ENCODE peak calls at places on chromosomes 12 and 14, in six cellular contexts. B, N, D, X, G and F are unnamed samples.

GRCh38 chr12:62738105-62738504 is 196.8 kb downstream of the PPM1H start:
- DNase-seq in G (no peak), N (no peak), B (no peak), D (peak; percentile 6), X (no peak), F (no peak)

GRCh38 chr12:48973992-48974673 is 2.6 kb upstream of the WNT10B start:
- DNase-seq in N (peak; percentile 78), X (no peak), G (no peak), D (no peak), B (no peak), F (no peak)

GRCh38 chr14:54803396-54803795 is 99.2 kb downstream of the GCH1 start:
- DNase-seq in X (no peak), B (no peak), N (no peak), D (no peak), G (no peak), F (no peak)

GRCh38 chr12:82187595-82187994 is 170.6 kb downstream of the CCDC59 start:
- DNase-seq in X (no peak), N (no peak), B (no peak), D (no peak), G (no peak), F (no peak)

GRCh38 chr14:22099942-22100763 is 426.5 kb upstream of the OR4E1 start:
- DNase-seq in N (peak; percentile 56), G (peak; percentile 58), D (peak; percentile 90), B (peak; percentile 32), X (peak; percentile 69), F (peak; percentile 63)

GRCh38 chr12:1553546-1553945 is 40.8 kb downstream of the FBXL14 start:
- DNase-seq in B (no peak), G (no peak), X (no peak), D (no peak), N (no peak), F (no peak)

GRCh38 chr12:29171421-29172258 is 22.6 kb downstream of the FAR2 start:
- DNase-seq in N (no peak), B (no peak), D (no peak), G (no peak), X (no peak), F (no peak)

GRCh38 chr12:50120953-50121352 is 8.9 kb downstream of the COX14 start:
- DNase-seq in N (no peak), X (no peak), D (no peak), G (no peak), B (no peak), F (no peak)

GRCh38 chr12:104181313-104181712 is 34.3 kb upstream of the TXNRD1 start:
- DNase-seq in G (no peak), B (no peak), N (no peak), X (no peak), D (peak; percentile 18), F (peak; percentile 84)

GRCh38 chr14:38290601-38291190 is 34.8 kb upstream of the CLEC14A start:
- DNase-seq in X (no peak), B (peak; percentile 51), D (peak; percentile 42), N (no peak), G (no peak), F (peak; percentile 87)

GRCh38 chr14:53011053-53011462 is 60.2 kb upstream of the FERMT2 start:
- DNase-seq in N (peak; percentile 85), G (peak; percentile 46), B (peak; percentile 95), X (no peak), D (peak; percentile 72), F (peak; percentile 95)

GRCh38 chr14:49586673-49587460 is 687 bp upstream of the RPS29 start:
- DNase-seq in X (peak; percentile 56), N (peak; percentile 25), G (peak; percentile 27), B (peak; percentile 52), D (peak; percentile 73), F (peak; percentile 66)

GRCh38 chr12:128259556-128260070 is 7.4 kb upstream of the TMEM132C start:
- DNase-seq in X (no peak), N (no peak), B (no peak), D (no peak), G (no peak), F (no peak)

GRCh38 chr14:105465209-105466031 is 9.2 kb upstream of the CRIP2 start:
- DNase-seq in X (peak; percentile 43), G (no peak), D (peak; percentile 36), N (no peak), B (no peak), F (no peak)

GRCh38 chr12:108702534-108702933 is 28.8 kb downstream of the CORO1C start:
- DNase-seq in D (no peak), B (no peak), X (no peak), G (no peak), N (no peak), F (no peak)

GRCh38 chr12:46557539-46558373 is 185.2 kb upstream of the SLC38A2 start:
- DNase-seq in D (peak; percentile 81), G (no peak), X (no peak), N (no peak), B (no peak), F (peak; percentile 70)

GRCh38 chr12:124466200-124467128 is 100.9 kb downstream of the NCOR2 start:
- DNase-seq in N (peak; percentile 75), B (no peak), X (no peak), G (peak; percentile 66), D (no peak), F (no peak)
- TF ChIP-seq CTCF in N (no peak), B (no peak), X (no peak), G (no peak), D (no peak), F (no peak)

GRCh38 chr14:96299441-96299840 is 43.4 kb downstream of the BDKRB1 start:
- DNase-seq in N (no peak), G (no peak), B (no peak), X (no peak), D (no peak), F (no peak)

GRCh38 chr14:96297999-96298398 is 42.0 kb downstream of the BDKRB1 start:
- DNase-seq in G (no peak), N (no peak), B (no peak), D (no peak), X (no peak), F (no peak)

GRCh38 chr14:96294246-96294645 is 38.2 kb downstream of the BDKRB1 start:
- DNase-seq in X (no peak), G (no peak), B (no peak), N (no peak), D (no peak), F (no peak)

DNA sequence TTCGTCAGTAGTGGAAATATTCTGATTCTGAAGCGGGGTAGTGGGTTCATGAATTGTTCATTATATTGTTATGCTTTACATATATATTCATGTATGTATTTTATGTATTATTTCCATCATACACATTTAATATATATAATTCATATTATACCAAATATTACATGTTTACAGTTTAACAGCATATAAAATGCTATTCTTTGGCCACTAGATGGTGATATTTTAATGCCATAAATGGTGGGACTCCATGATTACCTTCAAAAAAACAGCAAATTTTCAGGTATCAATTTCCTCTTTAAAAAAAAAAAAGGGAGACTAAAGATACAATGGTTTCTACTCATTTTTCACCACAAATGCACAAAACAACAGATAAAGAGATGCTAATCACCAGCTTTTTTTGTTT is 41.0 kb downstream of the BDKRB1 start:
- DNase-seq in G (no peak), X (no peak), N (no peak), B (no peak), D (peak; percentile 24), F (peak; percentile 36)
- TF ChIP-seq CTCF in G (peak; percentile 50), X (peak; percentile 39), N (peak; percentile 47), B (no peak), D (peak; percentile 26), F (peak; percentile 45)

DNA sequence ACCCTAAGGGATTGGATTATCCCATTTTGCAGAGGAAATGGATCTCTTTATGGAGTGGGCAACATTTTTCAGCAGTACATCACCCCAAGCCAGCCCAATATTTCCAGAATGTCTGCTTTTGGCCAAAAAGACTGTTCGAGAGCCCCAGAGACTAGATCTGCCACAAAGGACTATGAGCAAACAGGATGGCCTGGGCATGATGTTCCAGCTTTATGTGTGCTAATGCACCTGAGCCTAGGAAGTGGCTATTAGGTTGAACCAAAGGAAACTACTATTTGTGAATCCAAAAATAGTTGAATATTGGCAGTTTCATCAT is 14.8 kb upstream of the PNMA1 start:
- DNase-seq in N (no peak), D (no peak), B (no peak), G (no peak), X (no peak), F (no peak)
- TF ChIP-seq CTCF in N (no peak), D (no peak), B (no peak), G (no peak), X (no peak), F (no peak)

GRCh38 chr12:21940549-21940948 is 677 bp downstream of the ABCC9 start:
- DNase-seq in N (no peak), G (no peak), B (no peak), X (no peak), D (no peak), F (no peak)

GRCh38 chr12:21942377-21942703 is 1.1 kb upstream of the ABCC9 start:
- DNase-seq in X (no peak), B (no peak), D (no peak), G (no peak), N (no peak), F (no peak)

GRCh38 chr12:21940972-21941521 is at the start of gene ABCC9:
- DNase-seq in X (no peak), G (peak; percentile 13), N (peak; percentile 72), D (peak; percentile 4), B (no peak), F (no peak)

GRCh38 chr12:21939435-21939834 is 1.8 kb downstream of the ABCC9 start:
- DNase-seq in G (no peak), B (no peak), N (no peak), D (no peak), X (no peak), F (no peak)

GRCh38 chr12:21941522-21942376 is 523 bp upstream of the ABCC9 start:
- DNase-seq in D (peak; percentile 0), B (no peak), G (peak; percentile 45), N (peak; percentile 71), X (no peak), F (no peak)
- TF ChIP-seq CTCF in D (peak; percentile 19), B (peak; percentile 18), G (peak; percentile 59), N (peak; percentile 61), X (no peak), F (no peak)

GRCh38 chr12:116420476-116420875 is 138.7 kb upstream of the MAP1LC3B2 start:
- DNase-seq in D (no peak), X (no peak), B (no peak), G (no peak), N (no peak), F (no peak)

GRCh38 chr12:116425256-116426193 is 133.7 kb upstream of the MAP1LC3B2 start:
- DNase-seq in N (no peak), G (no peak), B (no peak), D (peak; percentile 72), X (no peak), F (no peak)

GRCh38 chr12:116421785-116422538 is 137.2 kb upstream of the MAP1LC3B2 start:
- DNase-seq in G (no peak), X (no peak), B (no peak), N (no peak), D (no peak), F (no peak)

GRCh38 chr12:116426391-116427136 is 132.6 kb upstream of the MAP1LC3B2 start:
- DNase-seq in D (peak; percentile 94), B (peak; percentile 94), G (peak; percentile 27), X (no peak), N (peak; percentile 73), F (peak; percentile 88)

DNA sequence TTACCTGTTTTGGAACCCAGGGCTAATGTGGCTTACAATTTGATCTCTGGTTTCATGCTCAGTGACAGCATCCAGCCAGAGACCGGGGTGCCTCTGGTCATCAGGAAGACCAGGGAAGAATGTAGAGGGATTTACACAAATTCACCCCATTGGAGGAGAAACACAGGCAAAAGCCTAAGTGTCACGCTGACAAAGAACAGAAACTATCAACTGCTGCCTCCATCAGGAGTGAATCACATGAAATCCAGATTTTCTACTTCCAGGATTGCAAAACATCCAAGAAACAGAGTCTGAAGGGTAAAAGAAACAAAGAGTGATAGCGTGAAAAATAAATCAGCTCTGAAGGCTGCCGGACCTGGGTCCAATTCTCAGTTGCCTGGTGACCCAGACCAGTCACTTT is 136.1 kb upstream of the MAP1LC3B2 start:
- DNase-seq in G (no peak), D (peak; percentile 85), B (no peak), X (no peak), N (no peak), F (peak; percentile 27)
- TF ChIP-seq CTCF in G (no peak), D (no peak), B (no peak), X (no peak), N (no peak), F (no peak)